ENCODE peak calls at places on chromosome 22, in six cellular contexts. I is A549, A is endothelial cell of umbilical vein, K is K562, B is HepG2, T is GM12878. U is an unnamed sample.

GRCh38 chr22:44697423-44698179 is 4.4 kb upstream of the PRR5 start:
- DNase-seq in A (peak; percentile 50), T (no peak), B (peak; percentile 45), K (peak; percentile 64), I (peak; percentile 67), U (peak; percentile 74)

GRCh38 chr22:42688241-42688913 is 32.3 kb downstream of the A4GALT start:
- DNase-seq in I (peak; percentile 65), A (peak; percentile 51), K (peak; percentile 27), B (peak; percentile 57), T (no peak), U (no peak)

GRCh38 chr22:29801796-29802195 is 34.6 kb downstream of the UQCR10 start:
- DNase-seq in B (no peak), I (no peak), A (no peak), T (no peak), K (no peak), U (no peak)

GRCh38 chr22:17217179-17217578 is 2.1 kb downstream of the ADA2 start:
- DNase-seq in T (no peak), B (no peak), A (no peak), K (no peak), I (no peak), U (peak; percentile 17)

GRCh38 chr22:19173047-19174035 is 5.2 kb downstream of the SLC25A1 start:
- DNase-seq in I (no peak), A (no peak), T (no peak), B (peak; percentile 24), K (no peak), U (no peak)

GRCh38 chr22:46010951-46011626 is 34.1 kb upstream of the WNT7B start:
- DNase-seq in K (no peak), I (no peak), B (peak; percentile 74), T (no peak), A (no peak), U (no peak)

GRCh38 chr22:36285545-36285944 is 32.6 kb downstream of the APOL1 start:
- DNase-seq in A (no peak), B (no peak), T (no peak), I (no peak), K (no peak), U (no peak)

GRCh38 chr22:33188316-33188715 is 130.1 kb upstream of the SYN3 start:
- DNase-seq in I (no peak), B (no peak), T (no peak), K (no peak), A (no peak), U (peak; percentile 4)

GRCh38 chr22:32075997-32076725 is 33.1 kb downstream of the SLC5A1 start:
- DNase-seq in K (no peak), T (no peak), A (no peak), I (no peak), B (no peak), U (no peak)

GRCh38 chr22:47795477-47796127 is 1033.2 kb downstream of the TBC1D22A start:
- DNase-seq in T (no peak), B (no peak), K (no peak), I (no peak), A (no peak), U (no peak)

GRCh38 chr22:28589102-28589501 is 90.5 kb downstream of the TTC28 start:
- DNase-seq in T (no peak), K (no peak), A (no peak), B (no peak), I (no peak), U (no peak)

GRCh38 chr22:44733426-44734106 is 18.8 kb upstream of the ARHGAP8 start:
- DNase-seq in I (no peak), B (no peak), T (no peak), K (no peak), A (no peak), U (no peak)

GRCh38 chr22:26847816-26848215 is 190.4 kb downstream of the MIAT start:
- DNase-seq in I (no peak), T (no peak), K (no peak), A (no peak), B (no peak), U (no peak)

GRCh38 chr22:19555651-19556050 is 31.4 kb upstream of the CLDN5 start:
- DNase-seq in B (no peak), A (no peak), I (no peak), T (no peak), K (peak; percentile 22), U (no peak)

GRCh38 chr22:32644252-32645100 is 157.0 kb upstream of the TIMP3 start:
- DNase-seq in B (peak; percentile 98), T (no peak), K (no peak), I (no peak), A (no peak), U (no peak)

GRCh38 chr22:24471570-24471969 is 23.6 kb upstream of the UPB1 start:
- DNase-seq in K (no peak), A (peak; percentile 89), B (no peak), I (no peak), T (no peak), U (no peak)

GRCh38 chr22:24474221-24474620 is 20.9 kb upstream of the UPB1 start:
- DNase-seq in A (peak; percentile 83), I (peak; percentile 36), T (no peak), K (no peak), B (peak; percentile 64), U (no peak)

GRCh38 chr22:24473278-24473677 is 21.9 kb upstream of the UPB1 start:
- DNase-seq in B (no peak), I (no peak), K (no peak), T (no peak), A (no peak), U (peak; percentile 72)

DNA sequence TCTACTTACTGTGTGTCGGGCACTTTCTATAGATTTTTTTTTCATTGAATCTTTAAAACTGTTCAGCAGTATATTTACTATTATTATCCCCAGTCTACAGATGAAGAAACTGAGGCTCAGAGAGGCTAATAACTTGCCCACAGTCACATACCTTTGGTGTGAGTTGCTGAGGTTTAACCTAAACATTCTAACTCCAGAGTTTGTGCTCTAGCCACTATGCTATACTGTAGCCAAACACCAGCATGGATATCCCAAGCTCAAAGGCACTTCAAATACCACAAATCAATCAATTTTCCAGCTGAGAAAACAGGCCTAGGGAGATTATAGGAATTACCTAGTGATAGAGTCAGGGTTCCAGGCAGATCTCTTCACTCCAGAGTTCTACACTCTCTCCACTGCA is 20.5 kb upstream of the UPB1 start:
- DNase-seq in B (no peak), A (no peak), I (no peak), K (no peak), T (no peak), U (no peak)
- TF ChIP-seq MYC in B (no peak), A (no peak), I (no peak), K (no peak), T (no peak), U (no peak)

GRCh38 chr22:39958916-39959639 is 1.1 kb upstream of the TMA7B start:
- DNase-seq in A (no peak), T (no peak), I (no peak), B (no peak), K (peak; percentile 37), U (no peak)

GRCh38 chr22:39959640-39960447 is at the start of gene TMA7B:
- DNase-seq in B (no peak), I (peak; percentile 13), T (no peak), A (peak; percentile 40), K (peak; percentile 52), U (peak; percentile 71)

GRCh38 chr22:39962071-39962470 is 1.9 kb downstream of the TMA7B start:
- DNase-seq in I (no peak), A (no peak), K (no peak), T (no peak), B (no peak), U (peak; percentile 14)

GRCh38 chr22:39958009-39958711 is 2.0 kb upstream of the TMA7B start:
- DNase-seq in A (no peak), T (no peak), K (no peak), B (no peak), I (no peak), U (no peak)

DNA sequence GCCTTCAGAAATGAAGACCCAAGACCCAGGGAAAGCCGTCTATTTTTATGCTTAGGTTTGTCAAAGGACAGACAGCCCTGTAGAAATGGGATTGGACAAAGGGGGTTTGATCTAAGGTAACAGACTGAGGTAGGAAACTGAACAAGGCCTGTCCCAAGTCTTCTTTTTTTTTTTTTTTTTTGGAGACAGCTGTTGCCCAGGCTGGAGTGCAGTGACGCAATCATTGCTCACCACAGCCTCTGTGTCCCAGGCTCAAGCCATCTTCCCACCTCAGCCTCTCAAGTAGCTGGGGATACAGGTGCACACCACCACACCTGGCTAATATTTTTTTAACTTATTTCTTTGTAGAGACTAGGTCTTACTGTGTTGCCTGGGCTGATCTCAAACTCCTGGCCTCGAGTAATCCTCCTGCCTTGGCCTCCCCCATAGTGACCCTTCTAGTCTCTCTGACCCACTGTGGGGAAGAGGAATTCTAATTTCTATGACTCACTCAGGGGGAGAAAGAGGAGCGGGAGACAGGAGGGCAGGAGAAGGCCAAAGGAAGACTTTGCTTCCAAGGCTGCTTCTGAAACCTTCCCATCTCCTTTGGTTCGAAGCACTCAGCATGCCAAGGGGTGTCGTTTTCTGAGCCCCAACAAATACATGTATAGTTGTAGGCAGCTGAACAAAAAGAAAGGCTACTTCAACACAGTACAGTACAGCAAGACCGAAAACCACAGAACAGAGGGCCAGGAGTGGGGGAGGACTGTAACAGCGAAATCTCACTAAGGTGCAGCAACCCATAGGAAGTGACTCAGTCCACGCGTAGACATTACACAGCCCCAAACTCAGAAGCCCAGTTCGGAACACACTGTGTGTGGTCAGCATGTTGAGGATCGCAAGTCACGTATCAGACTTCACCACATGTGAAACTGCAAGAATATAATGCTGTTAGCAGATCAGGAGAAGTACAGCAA is 872 bp downstream of the TMA7B start:
- DNase-seq in A (no peak), K (peak; percentile 79), T (peak; percentile 96), I (no peak), B (no peak), U (peak; percentile 94)
- TF ChIP-seq POLR2A in A (no peak), K (peak; percentile 21), T (peak; percentile 37), I (no peak), B (no peak), U (no peak)

DNA sequence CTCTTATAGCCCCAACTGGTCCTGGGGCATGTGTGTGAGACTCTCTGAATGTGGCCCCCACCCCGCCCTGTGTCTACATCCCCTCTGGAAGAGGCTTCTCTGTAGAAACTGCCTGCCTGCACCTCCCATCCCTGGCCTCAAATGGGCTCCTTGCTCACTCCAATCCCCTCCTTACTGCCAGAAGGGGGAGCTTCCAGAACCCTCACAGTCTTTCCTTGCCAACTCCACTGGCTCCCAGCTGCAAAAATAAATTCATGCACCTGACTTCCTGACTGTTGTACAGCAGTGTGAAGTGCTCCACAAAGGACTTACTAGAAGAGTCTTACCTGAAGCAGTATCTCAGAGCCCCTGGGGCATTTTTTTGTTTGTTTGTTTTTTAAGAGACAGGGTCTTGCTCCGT is 15.2 kb upstream of the SERPIND1 start:
- DNase-seq in B (peak; percentile 56), I (peak; percentile 4), A (peak; percentile 15), T (no peak), K (no peak), U (peak; percentile 10)
- TF ChIP-seq MAX in B (no peak), I (no peak), A (no peak), T (no peak), K (no peak), U (no peak)

GRCh38 chr22:39476664-39477063 is 19.9 kb downstream of the MGAT3 start:
- DNase-seq in B (no peak), K (no peak), T (no peak), I (no peak), A (no peak), U (no peak)

GRCh38 chr22:39475902-39476301 is 19.1 kb downstream of the MGAT3 start:
- DNase-seq in T (no peak), B (no peak), K (no peak), A (no peak), I (no peak), U (no peak)

GRCh38 chr22:39473856-39474255 is 17.0 kb downstream of the MGAT3 start:
- DNase-seq in T (no peak), K (no peak), B (no peak), I (no peak), A (no peak), U (no peak)

GRCh38 chr22:39474351-39474991 is 17.7 kb downstream of the MGAT3 start:
- DNase-seq in T (no peak), B (no peak), I (no peak), K (peak; percentile 46), A (no peak), U (no peak)

GRCh38 chr22:39475337-39475736 is 18.5 kb downstream of the MGAT3 start:
- DNase-seq in A (no peak), K (no peak), I (no peak), B (no peak), T (no peak), U (no peak)
- TF ChIP-seq MYC in A (no peak), K (no peak), I (no peak), B (no peak), T (no peak), U (no peak)

U was measured in NB4.